ENCODE peak calls at places on chromosomes 2 and 18, in seven cellular contexts. H, W, U, Z, G, B and F are unnamed samples.

GRCh38 chr18:12278765-12279682 is 24.9 kb downstream of the CIDEA start:
- DNase-seq in H (no peak), W (no peak), U (peak; percentile 78), Z (peak; percentile 93), G (peak; percentile 95), B (no peak), F (no peak)

GRCh38 chr2:206642075-206643025 is at the start of gene FAM237A:
- DNase-seq in H (no peak), W (peak; percentile 19), U (peak; percentile 44), Z (peak; percentile 16), G (peak; percentile 80), B (peak; percentile 12), F (no peak)

GRCh38 chr2:109376115-109376514 is 237.7 kb downstream of the SEPTIN10 start:
- DNase-seq in H (no peak), W (no peak), U (no peak), Z (no peak), G (peak; percentile 64), B (no peak), F (no peak)

GRCh38 chr2:220451438-220451837 is 824.0 kb downstream of the SLC4A3 start:
- DNase-seq in H (no peak), W (no peak), U (no peak), Z (no peak), G (no peak), B (no peak), F (no peak)

GRCh38 chr18:10715791-10716190 is 190.0 kb downstream of the NAPG start:
- DNase-seq in H (no peak), W (peak; percentile 13), U (no peak), Z (peak; percentile 25), G (peak; percentile 66), B (no peak), F (no peak)

GRCh38 chr2:54642684-54643430 is 80.6 kb upstream of the EML6 start:
- DNase-seq in H (no peak), W (no peak), U (no peak), Z (no peak), G (no peak), B (no peak), F (no peak)

GRCh38 chr2:20443276-20443920 is 3.5 kb upstream of the RHOB start:
- DNase-seq in H (peak; percentile 11), W (peak; percentile 88), U (no peak), Z (no peak), G (no peak), B (peak; percentile 60), F (peak; percentile 87)

GRCh38 chr2:182078988-182079602 is 93.4 kb downstream of the PPP1R1C start:
- DNase-seq in H (no peak), W (no peak), U (no peak), Z (no peak), G (no peak), B (no peak), F (no peak)

GRCh38 chr18:62537946-62538345 is 15.1 kb downstream of the ZCCHC2 start:
- DNase-seq in H (no peak), W (no peak), U (no peak), Z (no peak), G (no peak), B (no peak), F (no peak)